ENCODE peak calls at places on chromosomes 7 and 10, in seven cellular contexts. B is H9, M is keratinocyte, Z is heart left ventricle, T is mammary epithelial cell, U is spleen, I is right atrium auricular region. S is an unnamed sample. For H3K4me1, the result is how much of the 10 kb centered on the place peaks cover.

GRCh38 chr10:3987142-3987974 is 202.3 kb upstream of the KLF6 start:
- DNase-seq in M (no peak), U (no peak), B (no peak), I (no peak), Z (no peak), T (no peak), S (no peak)

GRCh38 chr10:123548779-123549178 is 117.4 kb upstream of the GPR26 start:
- DNase-seq in U (no peak), B (no peak), T (no peak), M (no peak), Z (no peak), I (no peak), S (no peak)

GRCh38 chr10:70738425-70739121 is 46.6 kb downstream of the TBATA start:
- DNase-seq in Z (no peak), M (no peak), B (no peak), U (no peak), T (no peak), I (no peak), S (no peak)

GRCh38 chr10:112721080-112721698 is 228.9 kb upstream of the TCF7L2 start:
- DNase-seq in Z (no peak), T (no peak), I (no peak), U (no peak), B (no peak), M (no peak), S (peak)

GRCh38 chr10:46523119-46523880 is 33.2 kb downstream of the GPRIN2 start:
- DNase-seq in M (no peak), Z (peak), B (no peak), U (peak), I (no peak), T (peak), S (peak)

GRCh38 chr7:126361183-126361582 is 891.6 kb downstream of the GRM8 start:
- DNase-seq in M (no peak), B (no peak), I (no peak), U (no peak), Z (no peak), T (no peak), S (no peak)

GRCh38 chr10:1048349-1048731 is 579 bp downstream of the IDI1 start:
- DNase-seq in Z (peak), U (peak), T (no peak), I (peak), B (no peak), M (no peak), S (no peak)

GRCh38 chr7:42694894-42695553 is 216.8 kb downstream of the C7orf25 start:
- DNase-seq in M (no peak), T (no peak), B (no peak), U (no peak), I (no peak), Z (no peak), S (peak)

GRCh38 chr7:26868841-26869505 is 4.6 kb upstream of the SKAP2 start:
- DNase-seq in B (no peak), U (no peak), T (peak), Z (no peak), M (no peak), I (no peak), S (no peak)

GRCh38 chr10:18005781-18006456 is 54.2 kb downstream of the SLC39A12 start:
- DNase-seq in M (no peak), I (no peak), T (peak), Z (peak), B (no peak), U (no peak), S (no peak)

GRCh38 chr10:128625926-128626325 is 499.7 kb upstream of the MKI67 start:
- DNase-seq in U (no peak), M (no peak), Z (no peak), I (no peak), B (no peak), T (peak), S (no peak)

GRCh38 chr7:4133491-4134044 is 548.5 kb upstream of the FOXK1 start:
- DNase-seq in Z (no peak), M (no peak), B (no peak), I (no peak), U (peak), T (no peak), S (no peak)

GRCh38 chr10:4851846-4852245 is 25.8 kb downstream of the AKR1E2 start:
- DNase-seq in B (no peak), M (no peak), T (no peak), U (no peak), Z (no peak), I (no peak), S (peak)

GRCh38 chr10:73759512-73760115 is 15.4 kb downstream of the SEC24C start:
- DNase-seq in M (no peak), Z (no peak), I (no peak), T (no peak), B (no peak), U (peak), S (no peak)

GRCh38 chr10:48645600-48645999 is 39.1 kb upstream of the WDFY4 start:
- DNase-seq in Z (no peak), B (no peak), M (no peak), I (no peak), T (no peak), U (no peak), S (no peak)

GRCh38 chr7:159026271-159027047 is 118.2 kb downstream of the VIPR2 start:
- DNase-seq in Z (no peak), B (peak), U (no peak), T (no peak), M (no peak), I (peak), S (no peak)

GRCh38 chr10:74024600-74024999 is 26.7 kb downstream of the VCL start:
- DNase-seq in B (no peak), T (no peak), Z (no peak), U (no peak), I (no peak), M (no peak), S (no peak)

GRCh38 chr10:35770817-35771355 is 128.8 kb upstream of the FZD8 start:
- DNase-seq in U (no peak), M (no peak), B (no peak), Z (no peak), T (no peak), I (no peak), S (no peak)

GRCh38 chr7:12730523-12730922 is 43.1 kb downstream of the ARL4A start:
- DNase-seq in B (no peak), T (no peak), Z (no peak), I (no peak), M (no peak), U (no peak), S (no peak)

GRCh38 chr7:96305915-96306314 is 16.0 kb downstream of the SLC25A13 start:
- DNase-seq in U (no peak), Z (no peak), T (no peak), B (no peak), M (no peak), I (no peak), S (no peak)
- H3K4me1 ChIP-seq in U (under half), Z (under half), T (under half), B (under half), M (under half), I (under half), S (under half)

GRCh38 chr10:132414402-132415016 is 17.5 kb downstream of the PWWP2B start:
- DNase-seq in U (peak), I (no peak), B (no peak), T (no peak), Z (no peak), M (no peak), S (no peak)
- H3K4me1 ChIP-seq in U (half or more), I (under half), B (under half), T (under half), Z (under half), M (under half), S (half or more)

DNA sequence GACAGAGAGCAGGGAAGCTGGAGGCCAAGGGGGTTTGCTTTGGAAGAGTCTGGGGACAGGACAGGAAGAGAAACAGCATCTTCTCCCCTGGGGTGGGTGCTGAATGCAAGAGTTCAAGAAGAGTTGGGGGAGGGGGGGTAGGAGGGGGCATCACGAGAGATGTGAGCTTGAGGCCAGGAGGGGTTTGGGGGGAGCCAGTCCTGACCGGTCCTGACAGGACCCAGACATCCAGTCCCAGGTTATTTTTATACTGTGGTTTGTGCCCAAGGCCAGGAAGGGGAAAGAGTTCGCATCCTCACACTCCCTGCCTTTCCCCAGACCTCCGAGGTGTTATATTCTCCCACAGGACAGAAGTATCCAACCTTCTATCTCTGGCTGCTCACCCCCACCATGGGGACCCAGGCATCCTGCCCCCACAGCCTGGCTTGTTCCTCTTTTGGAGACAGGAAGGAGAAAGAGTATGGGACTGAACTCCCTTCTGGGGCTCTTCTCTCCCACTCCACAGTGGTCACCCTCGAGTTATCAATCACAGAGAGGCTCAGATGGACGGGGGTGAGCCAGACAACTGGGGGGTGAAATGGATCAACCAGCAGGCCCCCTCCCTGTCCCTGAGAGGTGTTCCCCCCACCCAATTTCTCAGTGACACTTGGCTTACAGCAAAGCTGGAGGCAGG is 2.8 kb downstream of the TSC22D4 start:
- DNase-seq in M (no peak), Z (peak), T (no peak), B (no peak), I (no peak), U (peak), S (no peak)
- H3K4me1 ChIP-seq in M (under half), Z (half or more), T (under half), B (under half), I (under half), U (half or more), S (under half)

GRCh38 chr7:74094224-74095095 is 10.9 kb downstream of the LIMK1 start:
- DNase-seq in U (peak), B (peak), I (peak), M (no peak), Z (peak), T (peak), S (peak)
- H3K4me1 ChIP-seq in U (under half), B (under half), I (under half), M (under half), Z (under half), T (under half), S (under half)

GRCh38 chr10:130213286-130214080 is 77.3 kb downstream of the GLRX3 start:
- DNase-seq in Z (peak), M (no peak), U (peak), B (no peak), I (no peak), T (no peak), S (no peak)
- H3K4me1 ChIP-seq in Z (under half), M (under half), U (under half), B (under half), I (under half), T (under half), S (under half)

GRCh38 chr7:8040768-8041369 is 72.3 kb downstream of the GLCCI1 start:
- DNase-seq in B (no peak), U (no peak), M (no peak), Z (no peak), T (no peak), I (no peak), S (no peak)

GRCh38 chr7:8042796-8043535 is 74.4 kb downstream of the GLCCI1 start:
- DNase-seq in U (no peak), B (no peak), I (no peak), T (no peak), Z (no peak), M (no peak), S (no peak)

GRCh38 chr7:8044761-8045430 is 76.3 kb downstream of the GLCCI1 start:
- DNase-seq in I (no peak), U (no peak), T (no peak), M (no peak), B (no peak), Z (no peak), S (no peak)
- H3K4me1 ChIP-seq in I (under half), U (under half), T (under half), M (under half), B (under half), Z (under half), S (under half)

DNA sequence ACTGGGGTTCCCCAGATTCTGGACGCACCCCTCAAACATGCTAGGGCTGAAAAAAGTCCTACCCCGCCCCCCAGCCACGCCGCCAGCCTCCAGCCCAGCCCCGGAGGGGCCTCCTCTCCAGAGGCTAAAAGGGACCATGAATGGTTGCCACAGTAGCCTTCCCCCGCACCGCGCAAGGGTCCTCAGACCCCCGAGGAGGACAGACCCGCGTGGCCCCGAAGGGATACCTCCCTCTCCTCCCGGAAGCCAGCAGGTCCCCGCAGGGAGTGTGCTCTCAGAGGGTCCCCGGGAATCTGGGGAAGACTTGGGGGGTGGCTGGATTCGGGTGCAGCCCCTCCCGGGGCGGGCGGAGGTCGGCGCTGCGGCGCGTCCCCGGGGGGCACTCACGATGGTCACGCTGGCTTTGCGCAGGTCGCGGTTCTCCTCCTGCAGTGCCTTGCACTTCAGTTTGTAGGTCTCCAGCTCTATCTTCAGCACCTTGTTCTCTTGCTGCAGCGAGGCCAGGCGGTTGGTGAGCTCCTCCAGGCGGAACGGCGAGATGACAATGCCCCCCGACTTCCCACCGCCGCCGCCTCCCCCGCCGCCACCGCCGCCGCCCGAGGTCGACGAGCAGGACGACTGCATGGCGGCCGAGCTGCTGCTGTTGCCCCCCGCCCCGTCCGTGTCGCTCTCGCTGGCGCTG is 480 bp downstream of the CCDC6 start:
- DNase-seq in T (no peak), U (peak), B (no peak), I (no peak), Z (peak), M (no peak), S (no peak)
- H3K4me1 ChIP-seq in T (half or more), U (half or more), B (under half), I (under half), Z (under half), M (half or more), S (under half)

GRCh38 chr10:79273603-79274002 is 73.7 kb upstream of the PPIF start:
- DNase-seq in M (no peak), T (no peak), B (no peak), U (no peak), I (peak), Z (peak), S (no peak)
- H3K4me1 ChIP-seq in M (under half), T (under half), B (under half), U (half or more), I (under half), Z (half or more), S (under half)

GRCh38 chr10:69065406-69066361 is 22.2 kb upstream of the SRGN start:
- DNase-seq in B (no peak), M (no peak), I (no peak), Z (peak), T (peak), U (no peak), S (no peak)
- H3K4me1 ChIP-seq in B (under half), M (under half), I (under half), Z (under half), T (under half), U (half or more), S (under half)

DNA sequence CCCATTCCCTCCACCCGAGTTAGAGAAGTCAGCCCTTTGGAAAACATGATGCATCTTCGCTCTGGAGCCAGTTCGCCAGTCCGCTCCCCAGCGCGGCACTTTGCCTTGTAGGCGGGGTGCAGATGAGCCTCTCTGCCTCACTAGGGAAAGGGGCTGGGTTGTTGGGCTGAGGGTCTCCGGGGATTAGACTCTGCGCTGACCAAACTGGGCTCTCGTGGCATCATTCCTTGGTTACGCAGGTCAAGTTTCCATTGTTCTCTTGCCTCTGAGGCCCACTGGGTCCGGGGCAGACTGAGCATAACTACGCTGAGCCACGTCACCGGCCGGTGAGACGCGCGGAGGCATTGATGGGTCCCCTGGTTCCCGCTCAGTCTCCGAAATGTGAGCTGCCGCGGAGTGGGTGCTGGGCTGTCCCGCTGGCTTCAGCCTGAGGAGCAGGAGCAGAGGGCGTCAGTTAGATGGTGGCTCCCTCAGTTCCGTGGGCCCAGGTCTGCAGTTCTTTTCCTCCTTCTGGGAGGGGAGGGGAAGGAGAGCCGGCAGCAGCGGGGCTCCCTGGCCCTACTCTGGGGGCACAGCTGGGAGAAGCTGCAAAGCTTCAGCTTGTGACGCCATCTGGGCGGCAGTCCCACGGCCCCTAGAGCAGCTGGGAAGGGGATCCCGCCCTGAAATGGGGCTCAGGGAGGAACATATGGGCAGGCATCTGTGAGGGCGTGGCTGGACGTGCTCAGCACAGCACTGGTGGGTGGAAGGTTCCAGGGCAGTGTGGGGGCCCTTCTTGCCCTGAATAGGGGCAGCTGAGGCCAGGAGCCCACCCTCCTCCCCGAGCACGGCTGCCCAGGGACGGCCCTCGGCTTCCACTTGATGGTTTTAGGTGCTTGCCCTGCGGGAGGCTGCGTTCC is 121.2 kb upstream of the BTBD16 start:
- DNase-seq in M (no peak), U (peak), Z (peak), B (no peak), I (peak), T (no peak), S (no peak)
- H3K4me1 ChIP-seq in M (under half), U (under half), Z (half or more), B (under half), I (under half), T (under half), S (under half)

S was measured in prostate gland.